ENCODE peak calls at places on chromosomes 7 and 10, in eight cellular contexts. T, I, L, S, X, O, U and M are unnamed samples.

GRCh38 chr10:29455095-29455494 is 166.2 kb downstream of the LYZL1 start:
- DNase-seq in T (no peak), I (no peak), L (no peak), S (no peak), X (no peak), O (no peak), U (no peak), M (no peak)

GRCh38 chr10:113665806-113666354 is 2.0 kb upstream of the NRAP start:
- DNase-seq in T (no peak), I (no peak), L (no peak), S (no peak), X (no peak), O (no peak), U (no peak), M (no peak)

GRCh38 chr7:90771281-90771680 is 175.2 kb downstream of the CDK14 start:
- DNase-seq in T (no peak), I (no peak), L (no peak), S (no peak), X (no peak), O (no peak), U (no peak), M (no peak)

GRCh38 chr10:132066186-132066585 is 440 bp downstream of the JAKMIP3 start:
- DNase-seq in T (peak; percentile 39), I (no peak), L (no peak), S (no peak), X (no peak), O (no peak), U (no peak), M (no peak)

GRCh38 chr7:142797799-142798377 is 27.1 kb downstream of the PRSS2 start:
- DNase-seq in T (no peak), I (no peak), L (no peak), S (no peak), X (no peak), O (no peak), U (no peak), M (no peak)

GRCh38 chr10:133124357-133125211 is 35.4 kb upstream of the KNDC1 start:
- DNase-seq in T (peak; percentile 79), I (peak; percentile 52), L (no peak), S (no peak), X (no peak), O (peak; percentile 23), U (no peak), M (no peak)

GRCh38 chr10:74255214-74255613 is 104.2 kb downstream of the ADK start:
- DNase-seq in T (no peak), I (no peak), L (no peak), S (no peak), X (no peak), O (no peak), U (no peak), M (no peak)

GRCh38 chr7:76310102-76310957 is 7.9 kb downstream of the HSPB1 start:
- DNase-seq in T (no peak), I (peak; percentile 50), L (peak; percentile 58), S (no peak), X (no peak), O (peak; percentile 59), U (no peak), M (no peak)

GRCh38 chr10:818526-819220 is 112.8 kb downstream of the LARP4B start:
- DNase-seq in T (no peak), I (no peak), L (no peak), S (no peak), X (peak; percentile 15), O (no peak), U (no peak), M (no peak)

GRCh38 chr10:126913316-126913715 is 8.1 kb downstream of the DOCK1 start:
- DNase-seq in T (no peak), I (no peak), L (no peak), S (no peak), X (no peak), O (no peak), U (no peak), M (no peak)
- TF ChIP-seq CTCF in T (no peak), I (no peak), L (no peak), S (no peak), X (no peak), O (no peak), U (no peak), M (no peak)

GRCh38 chr10:101892782-101893391 is 49.3 kb upstream of the KCNIP2 start:
- DNase-seq in T (no peak), I (no peak), L (no peak), S (no peak), X (no peak), O (no peak), U (no peak), M (no peak)

GRCh38 chr10:101888251-101888949 is 44.8 kb upstream of the KCNIP2 start:
- DNase-seq in T (no peak), I (no peak), L (no peak), S (no peak), X (peak; percentile 48), O (no peak), U (no peak), M (no peak)

GRCh38 chr10:101887762-101888161 is 44.2 kb upstream of the KCNIP2 start:
- DNase-seq in T (no peak), I (no peak), L (no peak), S (no peak), X (no peak), O (no peak), U (no peak), M (no peak)

GRCh38 chr10:101886521-101887312 is 43.1 kb upstream of the KCNIP2 start:
- DNase-seq in T (no peak), I (no peak), L (no peak), S (no peak), X (no peak), O (no peak), U (no peak), M (no peak)

DNA sequence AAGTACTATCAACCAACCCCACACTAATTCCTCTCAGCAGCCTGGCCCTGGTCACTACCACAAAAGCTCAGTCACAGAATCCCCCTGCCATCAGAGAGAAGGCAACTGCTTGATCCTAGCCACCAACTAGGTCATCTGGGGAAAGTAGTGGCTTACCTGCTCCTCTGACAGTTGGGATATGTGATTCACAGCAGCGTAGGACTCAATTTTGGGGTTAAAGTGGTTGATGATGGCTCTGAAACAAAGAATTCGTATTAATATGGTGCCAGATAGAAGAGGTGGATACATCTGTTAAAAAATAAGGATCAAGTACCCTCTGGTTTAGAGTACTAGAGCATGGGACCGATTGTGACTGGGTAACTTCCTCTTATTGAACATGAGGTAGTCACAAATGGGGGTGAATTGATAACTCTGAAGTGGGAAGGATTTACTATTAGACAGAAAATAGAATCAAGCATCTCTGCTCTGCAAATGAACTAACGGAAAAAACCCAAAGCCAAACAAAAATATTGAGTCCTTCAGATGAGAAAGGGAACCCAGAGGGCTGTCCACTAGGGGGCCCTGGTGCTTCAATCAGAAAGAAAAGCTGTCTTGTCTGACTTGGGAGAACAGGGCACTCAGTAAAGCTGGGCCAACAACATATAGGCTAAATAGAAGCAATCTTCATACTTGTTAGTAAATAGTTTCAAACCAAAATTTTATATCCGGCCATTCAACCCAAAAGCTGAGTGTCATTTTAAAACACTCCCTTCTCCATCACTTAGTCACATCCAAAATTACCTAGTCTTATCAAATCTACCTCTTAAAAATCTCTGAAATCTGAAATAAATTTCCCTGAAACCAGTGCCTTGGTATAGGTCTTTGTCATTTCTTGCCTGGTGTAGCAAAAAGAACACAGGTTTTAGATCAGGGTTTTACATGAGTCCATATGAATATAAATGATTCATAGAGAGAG is 45.9 kb upstream of the KCNIP2 start:
- DNase-seq in T (peak; percentile 73), I (no peak), L (peak; percentile 77), S (peak; percentile 79), X (peak; percentile 66), O (peak; percentile 90), U (peak; percentile 88), M (peak; percentile 72)
- TF ChIP-seq CTCF in T (peak; percentile 84), I (no peak), L (peak; percentile 77), S (peak; percentile 75), X (peak; percentile 86), O (peak; percentile 58), U (peak; percentile 90), M (peak; percentile 82)

GRCh38 chr7:66841898-66842297 is 79.1 kb upstream of the TMEM248 start:
- DNase-seq in T (no peak), I (no peak), L (no peak), S (no peak), X (no peak), O (no peak), U (no peak), M (no peak)

GRCh38 chr7:66847879-66848810 is 72.9 kb upstream of the TMEM248 start:
- DNase-seq in T (no peak), I (no peak), L (no peak), S (no peak), X (no peak), O (no peak), U (no peak), M (no peak)

GRCh38 chr7:66845382-66846095 is 75.5 kb upstream of the TMEM248 start:
- DNase-seq in T (no peak), I (peak; percentile 51), L (no peak), S (no peak), X (no peak), O (peak; percentile 15), U (no peak), M (no peak)

GRCh38 chr7:66840316-66840715 is 80.7 kb upstream of the TMEM248 start:
- DNase-seq in T (no peak), I (no peak), L (no peak), S (no peak), X (no peak), O (no peak), U (no peak), M (no peak)

DNA sequence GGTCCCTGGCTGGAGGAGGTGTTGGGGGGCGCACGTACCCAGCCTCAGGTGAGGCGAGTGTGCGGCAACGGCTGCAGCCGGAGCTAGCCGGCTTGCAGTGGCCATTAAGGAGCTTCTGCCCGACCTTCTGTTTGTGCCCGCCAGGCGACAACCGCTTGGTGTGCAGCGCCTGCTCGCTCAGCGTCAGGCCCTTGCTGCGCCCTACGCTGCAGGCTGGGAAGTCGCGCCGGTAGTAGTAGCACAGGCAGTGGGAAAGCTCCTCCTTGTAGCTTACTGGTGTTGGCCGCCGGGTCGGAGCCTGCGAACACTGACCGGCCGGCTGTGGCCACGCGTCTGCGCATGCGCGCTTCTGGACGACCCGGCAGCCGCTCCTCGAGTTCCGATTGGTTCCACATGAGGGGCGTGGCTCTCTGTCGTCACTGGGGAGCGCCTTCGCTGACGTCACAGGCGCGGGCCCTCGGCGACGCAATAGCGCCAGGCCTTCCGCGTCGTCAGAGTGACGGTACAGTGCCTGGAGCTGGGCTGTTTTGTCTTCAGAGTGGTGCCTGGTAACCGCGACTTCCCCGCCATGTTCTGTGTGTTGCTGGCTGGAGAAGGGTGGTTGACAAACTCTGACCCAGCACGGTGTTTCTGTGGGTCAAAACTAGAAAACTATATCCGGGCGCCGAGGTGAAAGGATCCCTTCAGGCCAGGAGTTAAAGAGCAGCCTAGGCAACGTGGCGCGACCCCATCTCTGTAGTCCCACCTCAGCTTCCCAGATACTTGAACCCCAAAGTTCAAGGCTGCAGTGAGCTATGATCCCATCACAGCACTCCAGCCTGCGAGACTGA is 76.3 kb upstream of the TMEM248 start:
- DNase-seq in T (peak; percentile 100), I (peak; percentile 100), L (peak; percentile 99), S (peak; percentile 98), X (peak; percentile 92), O (peak; percentile 99), U (peak; percentile 98), M (peak; percentile 100)
- TF ChIP-seq CTCF in T (peak; percentile 39), I (peak; percentile 39), L (no peak), S (no peak), X (peak; percentile 36), O (no peak), U (peak; percentile 60), M (no peak)

DNA sequence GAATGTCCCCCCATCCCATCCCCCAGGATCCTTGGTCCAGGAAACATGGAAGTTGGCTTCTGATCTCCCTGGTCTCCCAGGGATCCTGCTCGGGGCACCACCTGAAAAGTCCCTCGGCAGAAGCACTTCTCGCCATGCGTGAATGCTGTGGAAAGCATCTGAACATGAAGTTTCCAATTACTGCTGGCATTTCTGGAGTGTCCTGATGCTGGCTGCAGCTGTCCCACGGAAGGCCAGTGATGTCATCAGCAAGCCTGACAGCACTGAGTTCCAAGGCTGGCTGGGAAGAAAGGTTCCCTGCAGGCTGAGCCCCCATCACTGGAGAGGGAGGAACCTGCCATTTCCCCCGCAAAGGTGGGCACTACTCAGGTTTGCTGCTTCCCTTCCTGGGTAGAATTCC is 71.4 kb downstream of the KCNMA1 start:
- DNase-seq in T (no peak), I (no peak), L (no peak), S (no peak), X (no peak), O (no peak), U (no peak), M (no peak)
- TF ChIP-seq CTCF in T (no peak), I (no peak), L (no peak), S (no peak), X (no peak), O (no peak), U (no peak), M (no peak)